ENCODE peak calls at places on chromosomes 12 and 14, in six cellular contexts. One of them, this sample, is unnamed.

GRCh38 chr12:91143241-91143640 is 31.9 kb upstream of the LUM start:
- DNase-seq in DND-41: no peak
- DNase-seq in foreskin melanocyte: no peak
- DNase-seq in lower leg skin: no peak
- DNase-seq in AG20443: no peak
- DNase-seq in stimulated activated CD4-positive, alpha-beta T cell treated with anti-CD3 and anti-CD28 coated beads, Interleukin-2, amount 100 ng/mL, for 48 hours: no peak
- DNase-seq in this sample: no peak

GRCh38 chr12:111368291-111368683 is 608 bp downstream of the PHETA1 start:
- DNase-seq in lower leg skin: peak
- DNase-seq in AG20443: peak
- DNase-seq in foreskin melanocyte: no peak
- DNase-seq in DND-41: peak
- DNase-seq in stimulated activated CD4-positive, alpha-beta T cell treated with anti-CD3 and anti-CD28 coated beads, Interleukin-2, amount 100 ng/mL, for 48 hours: no peak
- DNase-seq in this sample: no peak

GRCh38 chr14:101400815-101401214 is 160.5 kb upstream of the DIO3 start:
- DNase-seq in DND-41: no peak
- DNase-seq in stimulated activated CD4-positive, alpha-beta T cell treated with anti-CD3 and anti-CD28 coated beads, Interleukin-2, amount 100 ng/mL, for 48 hours: no peak
- DNase-seq in foreskin melanocyte: no peak
- DNase-seq in lower leg skin: no peak
- DNase-seq in AG20443: peak
- DNase-seq in this sample: no peak

GRCh38 chr12:96327346-96327745 is 72.9 kb downstream of the CDK17 start:
- DNase-seq in stimulated activated CD4-positive, alpha-beta T cell treated with anti-CD3 and anti-CD28 coated beads, Interleukin-2, amount 100 ng/mL, for 48 hours: no peak
- DNase-seq in lower leg skin: no peak
- DNase-seq in AG20443: no peak
- DNase-seq in foreskin melanocyte: no peak
- DNase-seq in DND-41: no peak
- DNase-seq in this sample: no peak

GRCh38 chr12:40971911-40972310 is 216.2 kb upstream of the PDZRN4 start:
- DNase-seq in DND-41: no peak
- DNase-seq in lower leg skin: no peak
- DNase-seq in foreskin melanocyte: no peak
- DNase-seq in AG20443: no peak
- DNase-seq in stimulated activated CD4-positive, alpha-beta T cell treated with anti-CD3 and anti-CD28 coated beads, Interleukin-2, amount 100 ng/mL, for 48 hours: no peak
- DNase-seq in this sample: no peak

GRCh38 chr12:5138256-5138655 is 94.6 kb downstream of the KCNA5 start:
- DNase-seq in foreskin melanocyte: no peak
- DNase-seq in lower leg skin: no peak
- DNase-seq in DND-41: no peak
- DNase-seq in AG20443: peak
- DNase-seq in stimulated activated CD4-positive, alpha-beta T cell treated with anti-CD3 and anti-CD28 coated beads, Interleukin-2, amount 100 ng/mL, for 48 hours: no peak
- DNase-seq in this sample: no peak

GRCh38 chr14:55382483-55382882 is 29.1 kb downstream of the ATG14 start:
- DNase-seq in foreskin melanocyte: no peak
- DNase-seq in stimulated activated CD4-positive, alpha-beta T cell treated with anti-CD3 and anti-CD28 coated beads, Interleukin-2, amount 100 ng/mL, for 48 hours: no peak
- DNase-seq in DND-41: no peak
- DNase-seq in AG20443: no peak
- DNase-seq in lower leg skin: no peak
- DNase-seq in this sample: no peak

GRCh38 chr12:92224685-92225331 is 79.2 kb upstream of the BTG1 start:
- DNase-seq in DND-41: no peak
- DNase-seq in stimulated activated CD4-positive, alpha-beta T cell treated with anti-CD3 and anti-CD28 coated beads, Interleukin-2, amount 100 ng/mL, for 48 hours: no peak
- DNase-seq in lower leg skin: no peak
- DNase-seq in foreskin melanocyte: peak
- DNase-seq in AG20443: peak
- DNase-seq in this sample: no peak

GRCh38 chr12:124474709-124475108 is 92.7 kb downstream of the NCOR2 start:
- DNase-seq in AG20443: no peak
- DNase-seq in lower leg skin: no peak
- DNase-seq in DND-41: no peak
- DNase-seq in stimulated activated CD4-positive, alpha-beta T cell treated with anti-CD3 and anti-CD28 coated beads, Interleukin-2, amount 100 ng/mL, for 48 hours: no peak
- DNase-seq in foreskin melanocyte: peak
- DNase-seq in this sample: no peak

GRCh38 chr12:69655616-69656336 is 43.3 kb downstream of the BEST3 start:
- DNase-seq in stimulated activated CD4-positive, alpha-beta T cell treated with anti-CD3 and anti-CD28 coated beads, Interleukin-2, amount 100 ng/mL, for 48 hours: no peak
- DNase-seq in foreskin melanocyte: peak
- DNase-seq in lower leg skin: no peak
- DNase-seq in AG20443: peak
- DNase-seq in DND-41: no peak
- DNase-seq in this sample: no peak

GRCh38 chr12:120999191-121000120 is 16.8 kb downstream of the C12orf43 start:
- DNase-seq in foreskin melanocyte: no peak
- DNase-seq in DND-41: no peak
- DNase-seq in lower leg skin: no peak
- DNase-seq in stimulated activated CD4-positive, alpha-beta T cell treated with anti-CD3 and anti-CD28 coated beads, Interleukin-2, amount 100 ng/mL, for 48 hours: no peak
- DNase-seq in AG20443: peak
- DNase-seq in this sample: no peak

GRCh38 chr12:104426926-104427546 is 29.7 kb upstream of the CHST11 start:
- DNase-seq in DND-41: no peak
- DNase-seq in foreskin melanocyte: no peak
- DNase-seq in stimulated activated CD4-positive, alpha-beta T cell treated with anti-CD3 and anti-CD28 coated beads, Interleukin-2, amount 100 ng/mL, for 48 hours: no peak
- DNase-seq in lower leg skin: no peak
- DNase-seq in AG20443: peak
- DNase-seq in this sample: no peak

GRCh38 chr12:106145539-106146447 is 7.0 kb upstream of the NUAK1 start:
- DNase-seq in lower leg skin: peak
- DNase-seq in AG20443: no peak
- DNase-seq in DND-41: no peak
- DNase-seq in stimulated activated CD4-positive, alpha-beta T cell treated with anti-CD3 and anti-CD28 coated beads, Interleukin-2, amount 100 ng/mL, for 48 hours: no peak
- DNase-seq in foreskin melanocyte: no peak
- DNase-seq in this sample: no peak

GRCh38 chr12:100573499-100574261 is at the start of gene GAS2L3:
- DNase-seq in stimulated activated CD4-positive, alpha-beta T cell treated with anti-CD3 and anti-CD28 coated beads, Interleukin-2, amount 100 ng/mL, for 48 hours: peak
- DNase-seq in AG20443: peak
- DNase-seq in lower leg skin: peak
- DNase-seq in DND-41: no peak
- DNase-seq in foreskin melanocyte: peak
- DNase-seq in this sample: peak

GRCh38 chr14:58078471-58078870 is 73.5 kb downstream of the ARMH4 start:
- DNase-seq in stimulated activated CD4-positive, alpha-beta T cell treated with anti-CD3 and anti-CD28 coated beads, Interleukin-2, amount 100 ng/mL, for 48 hours: no peak
- DNase-seq in AG20443: no peak
- DNase-seq in DND-41: no peak
- DNase-seq in foreskin melanocyte: no peak
- DNase-seq in lower leg skin: no peak
- DNase-seq in this sample: no peak

GRCh38 chr12:110937104-110937641 is 16.8 kb upstream of the MYL2 start:
- DNase-seq in DND-41: peak
- DNase-seq in AG20443: peak
- DNase-seq in lower leg skin: peak
- DNase-seq in foreskin melanocyte: peak
- DNase-seq in stimulated activated CD4-positive, alpha-beta T cell treated with anti-CD3 and anti-CD28 coated beads, Interleukin-2, amount 100 ng/mL, for 48 hours: peak
- DNase-seq in this sample: no peak

GRCh38 chr14:77965919-77966435 is 166.1 kb downstream of the ADCK1 start:
- DNase-seq in DND-41: peak
- DNase-seq in stimulated activated CD4-positive, alpha-beta T cell treated with anti-CD3 and anti-CD28 coated beads, Interleukin-2, amount 100 ng/mL, for 48 hours: no peak
- DNase-seq in lower leg skin: no peak
- DNase-seq in foreskin melanocyte: no peak
- DNase-seq in AG20443: peak
- DNase-seq in this sample: no peak

GRCh38 chr12:122106891-122107660 is 28.5 kb downstream of the MLXIP start:
- DNase-seq in AG20443: peak
- DNase-seq in foreskin melanocyte: no peak
- DNase-seq in DND-41: no peak
- DNase-seq in lower leg skin: no peak
- DNase-seq in stimulated activated CD4-positive, alpha-beta T cell treated with anti-CD3 and anti-CD28 coated beads, Interleukin-2, amount 100 ng/mL, for 48 hours: no peak
- DNase-seq in this sample: no peak

GRCh38 chr14:62162998-62163589 is 400.9 kb downstream of the SNAPC1 start:
- DNase-seq in DND-41: peak
- DNase-seq in lower leg skin: no peak
- DNase-seq in AG20443: peak
- DNase-seq in foreskin melanocyte: peak
- DNase-seq in stimulated activated CD4-positive, alpha-beta T cell treated with anti-CD3 and anti-CD28 coated beads, Interleukin-2, amount 100 ng/mL, for 48 hours: peak
- DNase-seq in this sample: no peak

GRCh38 chr12:131862600-131862993 is 31.8 kb upstream of the ULK1 start:
- DNase-seq in AG20443: no peak
- DNase-seq in DND-41: no peak
- DNase-seq in stimulated activated CD4-positive, alpha-beta T cell treated with anti-CD3 and anti-CD28 coated beads, Interleukin-2, amount 100 ng/mL, for 48 hours: no peak
- DNase-seq in foreskin melanocyte: no peak
- DNase-seq in lower leg skin: no peak
- DNase-seq in this sample: no peak

GRCh38 chr12:111469406-111469805 is 63.7 kb downstream of the SH2B3 start:
- DNase-seq in lower leg skin: no peak
- DNase-seq in DND-41: no peak
- DNase-seq in AG20443: no peak
- DNase-seq in stimulated activated CD4-positive, alpha-beta T cell treated with anti-CD3 and anti-CD28 coated beads, Interleukin-2, amount 100 ng/mL, for 48 hours: no peak
- DNase-seq in foreskin melanocyte: no peak
- DNase-seq in this sample: no peak

GRCh38 chr12:67002711-67003110 is 266.4 kb upstream of the CAND1 start:
- DNase-seq in foreskin melanocyte: no peak
- DNase-seq in lower leg skin: no peak
- DNase-seq in DND-41: no peak
- DNase-seq in AG20443: no peak
- DNase-seq in stimulated activated CD4-positive, alpha-beta T cell treated with anti-CD3 and anti-CD28 coated beads, Interleukin-2, amount 100 ng/mL, for 48 hours: no peak
- DNase-seq in this sample: no peak

GRCh38 chr12:132449565-132450390 is 40.2 kb upstream of the FBRSL1 start:
- DNase-seq in lower leg skin: no peak
- DNase-seq in foreskin melanocyte: no peak
- DNase-seq in stimulated activated CD4-positive, alpha-beta T cell treated with anti-CD3 and anti-CD28 coated beads, Interleukin-2, amount 100 ng/mL, for 48 hours: no peak
- DNase-seq in DND-41: no peak
- DNase-seq in AG20443: no peak
- DNase-seq in this sample: no peak

GRCh38 chr12:123767613-123768012 is 5.5 kb downstream of the DNAH10 start:
- DNase-seq in AG20443: no peak
- DNase-seq in stimulated activated CD4-positive, alpha-beta T cell treated with anti-CD3 and anti-CD28 coated beads, Interleukin-2, amount 100 ng/mL, for 48 hours: no peak
- DNase-seq in foreskin melanocyte: no peak
- DNase-seq in DND-41: peak
- DNase-seq in lower leg skin: no peak
- DNase-seq in this sample: no peak

GRCh38 chr12:4909734-4910501 is at the start of gene KCNA1:
- DNase-seq in AG20443: peak
- DNase-seq in stimulated activated CD4-positive, alpha-beta T cell treated with anti-CD3 and anti-CD28 coated beads, Interleukin-2, amount 100 ng/mL, for 48 hours: no peak
- DNase-seq in DND-41: no peak
- DNase-seq in foreskin melanocyte: no peak
- DNase-seq in lower leg skin: no peak
- DNase-seq in this sample: no peak

GRCh38 chr12:5593056-5593455 is 161.1 kb downstream of the NTF3 start:
- DNase-seq in foreskin melanocyte: peak
- DNase-seq in stimulated activated CD4-positive, alpha-beta T cell treated with anti-CD3 and anti-CD28 coated beads, Interleukin-2, amount 100 ng/mL, for 48 hours: no peak
- DNase-seq in DND-41: no peak
- DNase-seq in lower leg skin: no peak
- DNase-seq in AG20443: no peak
- DNase-seq in this sample: no peak

GRCh38 chr12:15682826-15683225 is 106.4 kb downstream of the EPS8 start:
- DNase-seq in stimulated activated CD4-positive, alpha-beta T cell treated with anti-CD3 and anti-CD28 coated beads, Interleukin-2, amount 100 ng/mL, for 48 hours: no peak
- DNase-seq in AG20443: no peak
- DNase-seq in foreskin melanocyte: peak
- DNase-seq in lower leg skin: no peak
- DNase-seq in DND-41: no peak
- DNase-seq in this sample: no peak

GRCh38 chr12:103523771-103524170 is 28.0 kb upstream of the C12orf42 start:
- DNase-seq in DND-41: no peak
- DNase-seq in AG20443: no peak
- DNase-seq in stimulated activated CD4-positive, alpha-beta T cell treated with anti-CD3 and anti-CD28 coated beads, Interleukin-2, amount 100 ng/mL, for 48 hours: no peak
- DNase-seq in foreskin melanocyte: no peak
- DNase-seq in lower leg skin: no peak
- DNase-seq in this sample: no peak

GRCh38 chr12:88328056-88328455 is 185.9 kb downstream of the TMTC3 start:
- DNase-seq in DND-41: no peak
- DNase-seq in lower leg skin: no peak
- DNase-seq in foreskin melanocyte: no peak
- DNase-seq in stimulated activated CD4-positive, alpha-beta T cell treated with anti-CD3 and anti-CD28 coated beads, Interleukin-2, amount 100 ng/mL, for 48 hours: no peak
- DNase-seq in AG20443: no peak
- DNase-seq in this sample: no peak

GRCh38 chr12:27771470-27772327 is 8.3 kb upstream of the KLHL42 start:
- DNase-seq in foreskin melanocyte: no peak
- DNase-seq in lower leg skin: no peak
- DNase-seq in stimulated activated CD4-positive, alpha-beta T cell treated with anti-CD3 and anti-CD28 coated beads, Interleukin-2, amount 100 ng/mL, for 48 hours: no peak
- DNase-seq in DND-41: no peak
- DNase-seq in AG20443: no peak
- DNase-seq in this sample: no peak

GRCh38 chr12:43004908-43005307 is 415.4 kb upstream of the PRICKLE1 start:
- DNase-seq in foreskin melanocyte: peak
- DNase-seq in stimulated activated CD4-positive, alpha-beta T cell treated with anti-CD3 and anti-CD28 coated beads, Interleukin-2, amount 100 ng/mL, for 48 hours: no peak
- DNase-seq in AG20443: no peak
- DNase-seq in DND-41: no peak
- DNase-seq in lower leg skin: no peak
- DNase-seq in this sample: no peak

This sample was measured in ascending aorta.